ENCODE peak calls at places on chromosomes 7 and 10, in eight cellular contexts. X is tibial artery, F is A549, K is SK-N-SH, Q is K562, B is MM.1S, Z is astrocyte of the spinal cord, D is bronchial epithelial cell. S is an unnamed sample.

GRCh38 chr7:87627634-87627994 is 584 bp upstream of the RUNDC3B start:
- DNase-seq in X (no peak), F (no peak), K (peak), Q (no peak), B (no peak), Z (peak), D (no peak), S (no peak)

GRCh38 chr7:44223362-44224114 is 22.8 kb downstream of the YKT6 start:
- DNase-seq in X (no peak), F (no peak), K (peak), Q (no peak), B (no peak), Z (no peak), D (no peak), S (peak)

GRCh38 chr10:30039567-30039966 is 19.8 kb downstream of the JCAD start:
- DNase-seq in X (no peak), F (no peak), K (peak), Q (no peak), B (no peak), Z (no peak), D (no peak), S (no peak)

GRCh38 chr7:97460433-97460832 is 271.5 kb upstream of the TAC1 start:
- DNase-seq in X (no peak), F (no peak), K (no peak), Q (no peak), B (no peak), Z (no peak), D (no peak), S (no peak)

GRCh38 chr10:72001026-72001380 is 36.8 kb downstream of the CHST3 start:
- DNase-seq in X (peak), F (no peak), K (peak), Q (no peak), B (no peak), Z (no peak), D (no peak), S (no peak)

GRCh38 chr10:96606216-96606615 is 19.4 kb upstream of the TM9SF3 start:
- DNase-seq in X (no peak), F (no peak), K (no peak), Q (no peak), B (no peak), Z (peak), D (no peak), S (no peak)

GRCh38 chr10:31041011-31041410 is 9.3 kb upstream of the ZNF438 start:
- DNase-seq in X (no peak), F (no peak), K (no peak), Q (no peak), B (no peak), Z (no peak), D (no peak), S (no peak)

GRCh38 chr10:122326806-122327205 is 47.7 kb upstream of the PLEKHA1 start:
- DNase-seq in X (no peak), F (no peak), K (no peak), Q (no peak), B (no peak), Z (no peak), D (no peak), S (no peak)

DNA sequence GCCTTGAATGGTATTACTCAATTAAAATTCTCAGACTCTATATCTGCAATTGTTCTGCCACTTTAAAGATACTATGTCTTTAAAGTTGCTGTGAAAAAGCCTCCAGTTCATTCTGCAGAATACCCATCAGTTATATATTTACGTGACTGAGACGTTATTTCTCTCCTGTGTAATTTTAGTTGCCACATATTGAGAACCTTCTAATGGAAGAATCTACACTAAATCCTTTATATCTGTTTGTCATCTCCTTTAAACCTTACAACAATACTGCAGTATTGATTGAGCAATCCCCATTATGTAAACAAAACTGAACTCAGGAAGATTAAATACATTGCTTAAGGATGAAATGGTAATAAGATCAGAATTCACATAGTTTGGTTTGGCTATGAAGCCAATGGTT is 30.0 kb downstream of the GPR141 start:
- DNase-seq in X (no peak), F (no peak), K (no peak), Q (no peak), B (no peak), Z (no peak), D (peak), S (no peak)
- TF ChIP-seq CTCF in X (no peak), F (no peak), K (no peak), Q (no peak), B (no peak), Z (no peak), D (no peak), S (no peak)

DNA sequence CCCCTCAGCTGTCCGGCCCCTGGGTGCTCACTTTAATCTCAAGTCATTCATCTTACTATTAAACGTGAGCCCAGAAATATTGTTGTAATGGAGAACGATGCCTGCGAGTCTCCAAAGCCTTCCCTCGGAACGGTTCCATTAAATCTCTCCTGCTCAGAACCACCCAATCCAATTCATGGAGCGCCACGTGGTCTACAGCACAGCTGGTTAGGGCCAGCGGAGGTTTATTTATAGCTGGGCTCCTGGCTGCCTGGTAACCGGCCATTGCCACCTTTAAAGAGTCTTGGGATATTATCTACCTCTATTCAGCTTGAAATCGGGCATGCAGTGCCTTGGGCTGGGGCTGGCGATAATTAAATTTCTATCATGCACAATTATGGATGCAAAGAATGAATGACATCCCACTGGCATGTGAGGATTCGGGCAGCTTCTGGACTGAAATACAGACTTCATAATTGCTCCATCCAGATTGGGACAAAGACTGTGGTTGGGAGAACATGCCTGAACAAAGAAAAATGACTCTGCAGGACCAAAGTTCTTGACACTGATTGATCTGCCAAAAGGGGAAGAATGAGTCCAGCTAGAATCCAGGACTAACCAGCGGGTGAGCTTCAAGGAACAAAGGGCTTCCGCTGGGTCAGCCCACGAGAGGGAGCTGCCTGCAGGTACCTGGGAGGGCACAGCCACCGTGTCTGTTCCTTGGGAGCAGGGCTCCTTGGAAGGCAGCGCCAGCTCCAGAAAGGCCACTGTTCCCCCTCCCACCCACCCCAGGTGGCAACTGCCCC is 7.3 kb downstream of the FAM20C start:
- DNase-seq in X (no peak), F (no peak), K (no peak), Q (no peak), B (no peak), Z (no peak), D (no peak), S (no peak)
- TF ChIP-seq CTCF in X (no peak), F (no peak), K (no peak), Q (no peak), B (no peak), Z (no peak), D (no peak), S (no peak)

DNA sequence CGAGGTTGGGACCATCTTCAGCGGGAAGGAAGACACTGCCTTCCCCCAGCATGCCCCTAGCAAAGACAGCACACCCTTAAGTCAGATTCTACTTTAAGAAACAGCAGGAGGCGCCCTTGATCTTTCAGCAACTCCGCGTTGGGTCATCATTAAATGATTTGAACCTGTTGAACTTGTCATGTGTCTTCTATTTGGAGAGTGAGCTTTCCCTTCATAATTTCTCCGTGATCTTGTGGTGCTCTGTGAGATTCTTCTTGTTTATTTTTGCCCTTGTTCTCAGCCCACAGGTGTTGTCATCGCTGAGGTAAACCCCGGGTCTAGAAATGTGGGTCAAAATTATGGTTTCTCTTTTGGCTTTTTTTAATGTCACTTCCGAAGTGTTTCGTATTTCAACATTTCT is 49.5 kb upstream of the PITRM1 start:
- DNase-seq in X (no peak), F (no peak), K (no peak), Q (peak), B (no peak), Z (peak), D (no peak), S (no peak)
- TF ChIP-seq CTCF in X (no peak), F (peak), K (peak), Q (peak), B (peak), Z (peak), D (no peak), S (no peak)

DNA sequence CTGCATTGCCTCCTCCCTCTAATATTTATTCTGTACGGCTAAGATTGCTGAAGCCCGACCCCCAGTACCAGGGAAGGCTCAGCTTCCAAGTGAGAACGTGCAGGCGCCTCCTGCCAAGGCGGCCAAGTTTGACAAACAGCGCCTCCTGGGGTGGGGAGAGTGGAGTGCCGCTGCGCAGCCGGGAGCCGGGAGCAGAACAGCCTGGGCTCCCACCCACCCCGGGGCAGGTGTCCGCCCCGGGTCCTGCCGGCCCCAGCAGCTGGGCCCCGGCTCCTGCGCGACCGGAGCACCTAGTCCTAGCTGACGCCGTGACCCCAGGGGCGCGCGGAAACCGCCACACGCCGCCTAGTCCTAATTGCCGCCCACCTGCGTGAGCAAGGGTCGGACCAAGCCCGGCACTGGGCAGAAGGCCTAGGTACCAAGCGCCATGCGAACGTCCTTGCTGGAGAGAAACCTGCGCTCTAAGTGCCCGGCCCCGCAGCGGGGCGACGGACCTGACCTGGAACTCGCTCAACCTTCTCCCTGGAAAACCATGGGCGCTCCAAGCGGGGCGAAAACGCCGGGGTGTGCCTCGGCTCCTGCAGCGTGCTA is 5.0 kb upstream of the EBF3 start:
- DNase-seq in X (peak), F (peak), K (peak), Q (no peak), B (no peak), Z (no peak), D (no peak), S (peak)
- TF ChIP-seq CTCF in X (peak), F (peak), K (peak), Q (no peak), B (no peak), Z (peak), D (peak), S (peak)